ENCODE peak calls at places on chromosomes 4 and X, in ten cellular contexts. G is left ventricle myocardium inferior; K is ascending aorta; J is stomach; F is PC-3; I is uterus; R is GM12878; H is CD8-positive, alpha-beta T cell; U is WERI-Rb-1; E is PC-9. X is an unnamed sample.

GRCh38 chrX:133685806-133686205 is 270.5 kb upstream of the GPC4 start:
- DNase-seq in G (no peak), K (no peak), J (no peak), F (no peak), I (no peak), R (no peak), H (no peak), U (no peak), E (no peak), X (no peak)

GRCh38 chrX:40201486-40201885 is 103.7 kb upstream of the BCOR start:
- DNase-seq in G (no peak), K (no peak), J (no peak), F (no peak), I (no peak), R (peak; percentile 66), H (no peak), U (no peak), E (no peak), X (no peak)

GRCh38 chrX:107324493-107325310 is 118.3 kb downstream of the DNAAF6 start:
- DNase-seq in G (no peak), K (no peak), J (no peak), F (peak; percentile 6), I (peak; percentile 16), R (no peak), H (no peak), U (peak; percentile 14), E (peak; percentile 42), X (peak; percentile 49)

GRCh38 chr4:100095729-100096595 is 94.3 kb downstream of the DDIT4L start:
- DNase-seq in G (peak; percentile 52), K (no peak), J (peak; percentile 51), F (peak; percentile 74), I (peak; percentile 41), R (peak; percentile 36), H (peak; percentile 54), U (peak; percentile 77), E (peak; percentile 9), X (peak; percentile 59)

GRCh38 chr4:10094841-10095240 is 21.8 kb downstream of the WDR1 start:
- DNase-seq in G (no peak), K (no peak), J (no peak), F (no peak), I (no peak), R (no peak), H (no peak), U (no peak), E (no peak), X (no peak)

GRCh38 chrX:120560405-120560841 is 339 bp downstream of the CUL4B start:
- DNase-seq in G (peak; percentile 13), K (no peak), J (peak; percentile 36), F (peak; percentile 42), I (no peak), R (no peak), H (peak; percentile 65), U (peak; percentile 23), E (no peak), X (peak; percentile 29)

GRCh38 chr4:185911556-185912064 is 99.6 kb upstream of the SORBS2 start:
- DNase-seq in G (no peak), K (no peak), J (no peak), F (peak; percentile 62), I (no peak), R (no peak), H (no peak), U (no peak), E (no peak), X (no peak)

GRCh38 chrX:39318497-39319343 is 517.5 kb downstream of the MID1IP1 start:
- DNase-seq in G (no peak), K (no peak), J (no peak), F (no peak), I (peak; percentile 57), R (no peak), H (no peak), U (no peak), E (no peak), X (no peak)

GRCh38 chr4:55075823-55076418 is 49.5 kb downstream of the KDR start:
- DNase-seq in G (no peak), K (no peak), J (no peak), F (no peak), I (no peak), R (no peak), H (no peak), U (no peak), E (no peak), X (no peak)

GRCh38 chr4:113383111-113383785 is 333.8 kb downstream of the ANK2 start:
- DNase-seq in G (no peak), K (no peak), J (no peak), F (peak; percentile 87), I (no peak), R (no peak), H (no peak), U (no peak), E (no peak), X (no peak)

GRCh38 chrX:137425273-137425902 is 140.5 kb upstream of the ZIC3 start:
- DNase-seq in G (no peak), K (no peak), J (no peak), F (no peak), I (no peak), R (no peak), H (no peak), U (no peak), E (no peak), X (no peak)

GRCh38 chrX:137428777-137429564 is 137.0 kb upstream of the ZIC3 start:
- DNase-seq in G (no peak), K (no peak), J (no peak), F (no peak), I (no peak), R (no peak), H (no peak), U (no peak), E (no peak), X (no peak)

GRCh38 chrX:137427813-137428212 is 138.1 kb upstream of the ZIC3 start:
- DNase-seq in G (no peak), K (no peak), J (no peak), F (no peak), I (no peak), R (no peak), H (no peak), U (no peak), E (no peak), X (no peak)

GRCh38 chrX:137428251-137428661 is 137.7 kb upstream of the ZIC3 start:
- DNase-seq in G (no peak), K (no peak), J (no peak), F (no peak), I (no peak), R (no peak), H (no peak), U (no peak), E (no peak), X (no peak)

DNA sequence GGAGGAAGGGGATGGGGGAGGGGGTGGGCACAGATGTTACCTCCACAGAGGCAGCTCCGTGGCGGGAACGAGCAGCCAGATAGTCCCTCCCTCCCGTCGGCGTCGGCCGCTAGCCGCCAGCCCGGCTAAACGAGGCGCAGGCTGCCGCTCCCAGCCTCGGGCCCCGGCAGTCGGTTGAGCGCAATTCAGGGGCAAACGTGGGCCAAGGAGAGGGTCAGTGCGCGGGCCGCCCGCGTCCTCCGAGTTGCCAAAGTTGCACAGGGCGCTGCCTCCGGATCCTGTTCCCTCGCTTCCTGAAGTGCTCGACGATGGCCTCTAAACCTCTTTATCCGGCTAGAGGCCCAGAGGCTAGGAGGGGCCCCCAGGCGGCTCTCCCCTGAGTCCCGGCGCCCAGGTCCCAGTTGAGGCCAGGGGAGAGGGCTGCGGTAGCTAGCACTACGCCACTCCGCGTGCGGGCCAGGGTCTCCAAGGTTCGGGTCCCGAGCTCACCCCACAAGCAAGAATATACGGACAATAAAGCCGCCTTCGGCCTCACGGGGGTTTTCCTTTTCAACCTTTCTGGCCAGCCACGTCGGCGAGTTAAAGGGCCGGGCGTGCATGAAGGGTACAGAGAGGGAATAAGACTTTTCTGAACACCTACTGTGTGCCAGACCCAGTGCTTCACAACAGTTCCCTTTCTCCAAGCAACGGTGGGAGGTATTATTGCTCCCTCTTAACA is 138.7 kb upstream of the ZIC3 start:
- DNase-seq in G (no peak), K (no peak), J (no peak), F (no peak), I (no peak), R (no peak), H (no peak), U (no peak), E (no peak), X (no peak)
- H3K4me3 ChIP-seq in G (peak overlapping the region; percentile 66), K (peak overlapping the region; percentile 45), J (peak overlapping the region; percentile 60), F (no peak overlapping the region), I (no peak overlapping the region), R (no peak overlapping the region), H (peak overlapping the region; percentile 50), U (no peak overlapping the region), E (no peak overlapping the region), X (no peak overlapping the region)

GRCh38 chr4:121675715-121676114 is 21.1 kb downstream of the ANXA5 start:
- DNase-seq in G (no peak), K (no peak), J (no peak), F (no peak), I (no peak), R (no peak), H (no peak), U (no peak), E (no peak), X (no peak)
- TF ChIP-seq CTCF in G (peak; percentile 31), K (no peak), J (no peak), F (no peak), I (no peak), R (no peak), H (no peak), U (peak; percentile 32), E (no peak), X (no peak)

DNA sequence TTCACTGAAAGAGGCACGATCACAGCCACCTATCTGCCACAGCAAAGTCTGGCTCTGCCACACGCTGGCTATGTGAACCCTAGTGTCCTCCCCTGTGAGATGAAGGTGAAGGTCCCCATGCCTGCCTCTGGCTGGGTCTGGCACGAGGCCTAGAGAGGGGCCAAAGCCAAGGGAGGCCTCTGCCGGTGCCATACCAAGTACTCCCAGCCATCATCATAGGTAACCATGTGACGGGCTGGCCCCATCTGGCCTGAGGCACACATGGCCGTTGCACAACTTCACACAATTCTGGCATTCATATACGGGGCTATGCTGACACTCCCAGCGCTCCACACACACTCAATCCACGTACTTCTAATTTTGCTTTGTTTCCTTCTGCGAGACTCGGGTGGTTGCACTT is 15.3 kb downstream of the NOP14 start:
- DNase-seq in G (peak; percentile 64), K (no peak), J (no peak), F (no peak), I (no peak), R (no peak), H (no peak), U (no peak), E (no peak), X (no peak)
- H3K36me3 ChIP-seq in G (peaks cover 97% of the 10 kb centered on the region), K (peaks cover 88% of the 10 kb centered on the region), J (peaks cover 100% of the 10 kb centered on the region), F (peaks cover 39% of the 10 kb centered on the region), I (no peaks in the 10 kb centered on the region), R (peaks cover 63% of the 10 kb centered on the region), H (peaks cover 64% of the 10 kb centered on the region), U (peaks cover 96% of the 10 kb centered on the region), E (no peaks in the 10 kb centered on the region), X (peaks cover 11% of the 10 kb centered on the region)

DNA sequence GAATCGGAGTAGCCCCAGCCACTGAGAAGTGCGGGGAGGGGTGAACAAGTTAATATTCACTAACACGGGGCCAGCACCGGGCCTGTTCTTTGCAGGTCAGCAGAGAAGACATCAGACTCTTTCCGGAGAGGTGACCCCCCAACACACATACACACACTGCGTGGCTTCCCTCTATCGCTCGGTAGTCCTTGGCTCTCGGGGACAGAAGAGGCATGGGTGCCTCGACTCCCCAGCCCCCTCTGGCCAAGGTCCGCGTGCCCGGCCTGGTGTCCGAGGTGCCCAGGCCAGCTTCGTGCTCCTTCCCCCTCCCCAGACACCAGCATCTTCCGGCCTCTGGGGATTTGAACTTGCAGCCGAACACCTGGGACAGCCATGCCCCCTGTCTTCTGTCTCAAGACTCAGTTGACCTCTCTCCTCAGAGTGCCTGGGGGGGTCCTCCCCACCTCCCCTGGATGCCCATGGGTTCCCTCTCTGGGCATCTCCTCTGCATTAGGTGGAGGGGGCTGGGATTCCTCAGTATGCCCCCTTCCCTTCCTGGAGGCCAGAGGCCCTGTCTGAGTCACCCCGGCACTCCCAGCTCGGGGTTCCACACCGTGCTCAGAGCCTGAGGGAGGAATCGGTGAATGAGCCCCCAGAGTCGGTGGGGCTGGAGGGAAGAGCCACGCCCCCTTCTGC is 104.5 kb downstream of the SORCS2 start:
- DNase-seq in G (no peak), K (no peak), J (no peak), F (no peak), I (no peak), R (no peak), H (no peak), U (no peak), E (no peak), X (no peak)
- H3K4me3 ChIP-seq in G (no peak overlapping the region), K (no peak overlapping the region), J (no peak overlapping the region), F (no peak overlapping the region), I (no peak overlapping the region), R (no peak overlapping the region), H (no peak overlapping the region), U (no peak overlapping the region), E (no peak overlapping the region), X (no peak overlapping the region)

X was measured in Caco-2.